ENCODE peak calls at places on chromosomes 4 and X, in seven cellular contexts. One of them, this sample, is unnamed.
A peak's percentile ranks its signal among the peaks of the same experiment; 100 is the strongest.

GRCh38 chr4:145843148-145843547 is 95.5 kb downstream of the ZNF827 start:
- DNase-seq in IMR-90: peak; percentile 83
- DNase-seq in mesenchymal stem cell: no peak
- DNase-seq in mesendoderm: no peak
- DNase-seq in neuronal stem cell: no peak
- DNase-seq in H1: no peak
- DNase-seq in trophoblast cell: no peak
- DNase-seq in this sample: no peak

GRCh38 chrX:42818151-42818921 is 40.4 kb upstream of the PPP1R2C start:
- DNase-seq in IMR-90: no peak
- DNase-seq in mesenchymal stem cell: no peak
- DNase-seq in mesendoderm: peak; percentile 6
- DNase-seq in neuronal stem cell: no peak
- DNase-seq in H1: no peak
- DNase-seq in trophoblast cell: no peak
- DNase-seq in this sample: peak; percentile 76

GRCh38 chrX:24465524-24465850 is 401 bp downstream of the PDK3 start:
- DNase-seq in IMR-90: no peak
- DNase-seq in mesenchymal stem cell: no peak
- DNase-seq in mesendoderm: no peak
- DNase-seq in neuronal stem cell: no peak
- DNase-seq in H1: no peak
- DNase-seq in trophoblast cell: no peak
- DNase-seq in this sample: no peak

GRCh38 chr4:107276052-107276451 is 239.9 kb upstream of the DKK2 start:
- DNase-seq in IMR-90: no peak
- DNase-seq in mesenchymal stem cell: no peak
- DNase-seq in mesendoderm: no peak
- DNase-seq in neuronal stem cell: no peak
- DNase-seq in H1: no peak
- DNase-seq in trophoblast cell: no peak
- DNase-seq in this sample: no peak

GRCh38 chrX:17669891-17670290 is 67.4 kb upstream of the SCML1 start:
- DNase-seq in IMR-90: no peak
- DNase-seq in mesenchymal stem cell: no peak
- DNase-seq in mesendoderm: no peak
- DNase-seq in neuronal stem cell: no peak
- DNase-seq in H1: no peak
- DNase-seq in trophoblast cell: no peak
- DNase-seq in this sample: no peak

GRCh38 chrX:13290891-13291614 is 28.8 kb downstream of the ATXN3L start:
- DNase-seq in IMR-90: no peak
- DNase-seq in mesenchymal stem cell: no peak
- DNase-seq in mesendoderm: no peak
- DNase-seq in neuronal stem cell: no peak
- DNase-seq in H1: no peak
- DNase-seq in trophoblast cell: peak; percentile 40
- DNase-seq in this sample: no peak

GRCh38 chr4:187232201-187232600 is 508.5 kb upstream of the FAT1 start:
- DNase-seq in IMR-90: no peak
- DNase-seq in mesenchymal stem cell: no peak
- DNase-seq in mesendoderm: no peak
- DNase-seq in neuronal stem cell: no peak
- DNase-seq in H1: no peak
- DNase-seq in trophoblast cell: peak; percentile 64
- DNase-seq in this sample: no peak

GRCh38 chr4:174613979-174614378 is 91.7 kb upstream of the HPGD start:
- DNase-seq in IMR-90: no peak
- DNase-seq in mesenchymal stem cell: no peak
- DNase-seq in mesendoderm: no peak
- DNase-seq in neuronal stem cell: no peak
- DNase-seq in H1: no peak
- DNase-seq in trophoblast cell: no peak
- DNase-seq in this sample: no peak

GRCh38 chrX:125436855-125437254 is 117.2 kb downstream of the TEX13C start:
- DNase-seq in IMR-90: no peak
- DNase-seq in mesenchymal stem cell: peak; percentile 8
- DNase-seq in mesendoderm: peak; percentile 40
- DNase-seq in neuronal stem cell: peak; percentile 0
- DNase-seq in H1: no peak
- DNase-seq in trophoblast cell: peak; percentile 1
- DNase-seq in this sample: no peak

GRCh38 chr4:528835-529234 is 29.8 kb downstream of the PIGG start:
- DNase-seq in IMR-90: no peak
- DNase-seq in mesenchymal stem cell: no peak
- DNase-seq in mesendoderm: no peak
- DNase-seq in neuronal stem cell: no peak
- DNase-seq in H1: no peak
- DNase-seq in trophoblast cell: no peak
- DNase-seq in this sample: no peak

GRCh38 chr4:159103406-159104131 is 690 bp downstream of the RAPGEF2 start:
- DNase-seq in IMR-90: peak; percentile 23
- DNase-seq in mesenchymal stem cell: peak; percentile 59
- DNase-seq in mesendoderm: peak; percentile 63
- DNase-seq in neuronal stem cell: peak; percentile 60
- DNase-seq in H1: peak; percentile 72
- DNase-seq in trophoblast cell: peak; percentile 61
- DNase-seq in this sample: peak; percentile 46

GRCh38 chr4:150140774-150141400 is 62.6 kb downstream of the DCLK2 start:
- DNase-seq in IMR-90: peak; percentile 77
- DNase-seq in mesenchymal stem cell: peak; percentile 61
- DNase-seq in mesendoderm: no peak
- DNase-seq in neuronal stem cell: no peak
- DNase-seq in H1: no peak
- DNase-seq in trophoblast cell: no peak
- DNase-seq in this sample: no peak

GRCh38 chr4:99300934-99301333 is 10.1 kb upstream of the ADH1A start:
- DNase-seq in IMR-90: peak; percentile 97
- DNase-seq in mesenchymal stem cell: peak; percentile 84
- DNase-seq in mesendoderm: no peak
- DNase-seq in neuronal stem cell: no peak
- DNase-seq in H1: no peak
- DNase-seq in trophoblast cell: peak; percentile 51
- DNase-seq in this sample: no peak

GRCh38 chr4:56155432-56155831 is 206.7 kb downstream of the CEP135 start:
- DNase-seq in IMR-90: no peak
- DNase-seq in mesenchymal stem cell: no peak
- DNase-seq in mesendoderm: no peak
- DNase-seq in neuronal stem cell: no peak
- DNase-seq in H1: no peak
- DNase-seq in trophoblast cell: no peak
- DNase-seq in this sample: no peak

GRCh38 chrX:47796433-47796906 is 40.2 kb upstream of the ZNF81 start:
- DNase-seq in IMR-90: peak; percentile 84
- DNase-seq in mesenchymal stem cell: peak; percentile 46
- DNase-seq in mesendoderm: no peak
- DNase-seq in neuronal stem cell: no peak
- DNase-seq in H1: no peak
- DNase-seq in trophoblast cell: no peak
- DNase-seq in this sample: no peak

GRCh38 chrX:123121241-123121640 is 62.8 kb upstream of the GRIA3 start:
- DNase-seq in IMR-90: no peak
- DNase-seq in mesenchymal stem cell: no peak
- DNase-seq in mesendoderm: no peak
- DNase-seq in neuronal stem cell: no peak
- DNase-seq in H1: no peak
- DNase-seq in trophoblast cell: no peak
- DNase-seq in this sample: no peak

GRCh38 chr4:128703948-128704347 is 105.6 kb upstream of the JADE1 start:
- DNase-seq in IMR-90: no peak
- DNase-seq in mesenchymal stem cell: no peak
- DNase-seq in mesendoderm: no peak
- DNase-seq in neuronal stem cell: no peak
- DNase-seq in H1: no peak
- DNase-seq in trophoblast cell: no peak
- DNase-seq in this sample: no peak

GRCh38 chr4:121253961-121254360 is 89.8 kb upstream of the TNIP3 start:
- DNase-seq in IMR-90: no peak
- DNase-seq in mesenchymal stem cell: no peak
- DNase-seq in mesendoderm: no peak
- DNase-seq in neuronal stem cell: no peak
- DNase-seq in H1: no peak
- DNase-seq in trophoblast cell: no peak
- DNase-seq in this sample: no peak

GRCh38 chr4:41358626-41359025 is 101.9 kb downstream of the UCHL1 start:
- DNase-seq in IMR-90: no peak
- DNase-seq in mesenchymal stem cell: peak; percentile 24
- DNase-seq in mesendoderm: no peak
- DNase-seq in neuronal stem cell: no peak
- DNase-seq in H1: no peak
- DNase-seq in trophoblast cell: no peak
- DNase-seq in this sample: no peak

GRCh38 chr4:39731908-39732307 is 34.0 kb downstream of the UBE2K start:
- DNase-seq in IMR-90: no peak
- DNase-seq in mesenchymal stem cell: no peak
- DNase-seq in mesendoderm: no peak
- DNase-seq in neuronal stem cell: no peak
- DNase-seq in H1: no peak
- DNase-seq in trophoblast cell: no peak
- DNase-seq in this sample: no peak

GRCh38 chr4:14151099-14151498 is 523.6 kb upstream of the BOD1L1 start:
- DNase-seq in IMR-90: peak; percentile 7
- DNase-seq in mesenchymal stem cell: no peak
- DNase-seq in mesendoderm: no peak
- DNase-seq in neuronal stem cell: no peak
- DNase-seq in H1: no peak
- DNase-seq in trophoblast cell: no peak
- DNase-seq in this sample: no peak

DNA sequence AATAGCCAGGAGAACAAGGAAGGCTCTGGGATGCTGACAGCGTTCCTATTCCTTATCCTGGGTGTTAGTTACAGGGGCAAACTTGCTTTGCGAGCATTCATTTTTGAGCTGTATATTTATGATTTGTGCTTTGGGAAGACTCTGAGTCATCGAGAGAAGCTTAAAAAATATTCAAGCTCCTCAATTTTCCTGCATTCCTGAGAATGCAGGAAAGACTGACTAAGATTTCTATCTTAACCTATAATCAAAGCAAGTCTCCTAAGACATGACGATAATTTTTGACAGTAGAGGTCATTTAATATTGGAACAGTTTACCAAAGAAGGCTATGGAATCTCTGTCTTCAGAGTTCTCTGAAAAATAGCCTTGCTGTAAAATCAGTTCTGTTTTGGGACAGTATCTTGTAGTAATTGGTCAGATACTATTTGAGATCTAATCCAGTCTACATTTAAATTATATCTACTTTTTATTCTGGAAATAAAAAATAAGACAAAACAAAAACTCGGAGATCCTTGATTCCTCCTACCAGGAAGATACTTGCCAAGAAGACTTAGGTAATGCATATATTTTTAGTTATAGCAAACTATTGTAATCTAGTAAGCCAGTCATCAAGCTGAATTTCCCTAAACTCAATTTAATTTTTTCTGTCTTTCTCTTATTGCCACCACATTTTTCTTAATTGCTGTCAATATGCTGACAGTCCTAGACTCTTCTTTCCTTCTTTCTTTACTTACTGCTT is 31.7 kb downstream of the BBS12 start:
- DNase-seq in IMR-90: peak; percentile 75
- DNase-seq in mesenchymal stem cell: peak; percentile 62
- DNase-seq in mesendoderm: no peak
- DNase-seq in neuronal stem cell: no peak
- DNase-seq in H1: no peak
- DNase-seq in trophoblast cell: peak; percentile 48
- DNase-seq in this sample: no peak
- H2BK5ac ChIP-seq in IMR-90: peak overlapping the region; percentile 98
- H2BK5ac ChIP-seq in mesenchymal stem cell: no peak overlapping the region
- H2BK5ac ChIP-seq in mesendoderm: no peak overlapping the region
- H2BK5ac ChIP-seq in neuronal stem cell: no peak overlapping the region
- H2BK5ac ChIP-seq in H1: no peak overlapping the region
- H2BK5ac ChIP-seq in trophoblast cell: no peak overlapping the region
- H2BK5ac ChIP-seq in this sample: no peak overlapping the region

GRCh38 chr4:73608677-73609594 is 11.3 kb downstream of the RASSF6 start:
- DNase-seq in IMR-90: peak; percentile 49
- DNase-seq in mesenchymal stem cell: peak; percentile 57
- DNase-seq in mesendoderm: no peak
- DNase-seq in neuronal stem cell: no peak
- DNase-seq in H1: no peak
- DNase-seq in trophoblast cell: no peak
- DNase-seq in this sample: no peak
- H3K4me2 ChIP-seq in IMR-90: no peak overlapping the region
- H3K4me2 ChIP-seq in mesenchymal stem cell: no peak overlapping the region
- H3K4me2 ChIP-seq in mesendoderm: no peak overlapping the region
- H3K4me2 ChIP-seq in neuronal stem cell: no peak overlapping the region
- H3K4me2 ChIP-seq in H1: no peak overlapping the region
- H3K4me2 ChIP-seq in trophoblast cell: no peak overlapping the region
- H3K4me2 ChIP-seq in this sample: no peak overlapping the region

GRCh38 chr4:3317656-3318211 is 24.9 kb downstream of the RGS12 start:
- DNase-seq in IMR-90: no peak
- DNase-seq in mesenchymal stem cell: no peak
- DNase-seq in mesendoderm: no peak
- DNase-seq in neuronal stem cell: no peak
- DNase-seq in H1: no peak
- DNase-seq in trophoblast cell: no peak
- DNase-seq in this sample: peak; percentile 30
- H2BK5ac ChIP-seq in IMR-90: no peak overlapping the region
- H2BK5ac ChIP-seq in mesenchymal stem cell: no peak overlapping the region
- H2BK5ac ChIP-seq in mesendoderm: no peak overlapping the region
- H2BK5ac ChIP-seq in neuronal stem cell: peak overlapping the region; percentile 92
- H2BK5ac ChIP-seq in H1: peak overlapping the region; percentile 71
- H2BK5ac ChIP-seq in trophoblast cell: no peak overlapping the region
- H2BK5ac ChIP-seq in this sample: no peak overlapping the region

GRCh38 chr4:140137654-140138053 is 16.3 kb downstream of the MAML3 start:
- DNase-seq in IMR-90: peak; percentile 59
- DNase-seq in mesenchymal stem cell: peak; percentile 30
- DNase-seq in mesendoderm: peak; percentile 78
- DNase-seq in neuronal stem cell: no peak
- DNase-seq in H1: no peak
- DNase-seq in trophoblast cell: peak; percentile 84
- DNase-seq in this sample: no peak

GRCh38 chr4:140138428-140138827 is 15.6 kb downstream of the MAML3 start:
- DNase-seq in IMR-90: no peak
- DNase-seq in mesenchymal stem cell: no peak
- DNase-seq in mesendoderm: peak; percentile 47
- DNase-seq in neuronal stem cell: no peak
- DNase-seq in H1: no peak
- DNase-seq in trophoblast cell: peak; percentile 19
- DNase-seq in this sample: no peak

GRCh38 chr4:140141196-140141845 is 12.7 kb downstream of the MAML3 start:
- DNase-seq in IMR-90: no peak
- DNase-seq in mesenchymal stem cell: no peak
- DNase-seq in mesendoderm: no peak
- DNase-seq in neuronal stem cell: no peak
- DNase-seq in H1: no peak
- DNase-seq in trophoblast cell: no peak
- DNase-seq in this sample: no peak

GRCh38 chr4:140144050-140144449 is 9.9 kb downstream of the MAML3 start:
- DNase-seq in IMR-90: no peak
- DNase-seq in mesenchymal stem cell: no peak
- DNase-seq in mesendoderm: no peak
- DNase-seq in neuronal stem cell: no peak
- DNase-seq in H1: no peak
- DNase-seq in trophoblast cell: no peak
- DNase-seq in this sample: no peak

DNA sequence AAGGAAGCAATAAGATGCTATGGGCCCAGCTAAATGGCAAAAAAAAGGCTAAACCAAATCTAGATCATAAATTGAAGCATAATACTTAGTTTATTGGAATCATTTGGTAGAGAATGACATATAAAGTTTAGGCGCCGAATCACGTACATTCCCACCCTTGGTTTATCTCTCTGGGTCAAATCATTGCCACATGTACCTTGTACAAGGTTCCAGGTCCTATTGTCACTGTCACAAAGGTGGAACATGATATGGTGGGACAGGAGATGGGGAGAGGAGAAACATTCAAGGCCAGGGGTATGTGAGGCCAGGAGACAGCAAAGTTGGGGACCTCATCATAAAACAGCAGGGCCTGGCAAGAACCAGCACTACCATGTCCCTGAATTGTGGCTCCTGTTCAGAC is 13.4 kb downstream of the MAML3 start:
- DNase-seq in IMR-90: no peak
- DNase-seq in mesenchymal stem cell: no peak
- DNase-seq in mesendoderm: no peak
- DNase-seq in neuronal stem cell: no peak
- DNase-seq in H1: no peak
- DNase-seq in trophoblast cell: no peak
- DNase-seq in this sample: no peak
- H3K4me2 ChIP-seq in IMR-90: no peak overlapping the region
- H3K4me2 ChIP-seq in mesenchymal stem cell: no peak overlapping the region
- H3K4me2 ChIP-seq in mesendoderm: no peak overlapping the region
- H3K4me2 ChIP-seq in neuronal stem cell: no peak overlapping the region
- H3K4me2 ChIP-seq in H1: no peak overlapping the region
- H3K4me2 ChIP-seq in trophoblast cell: no peak overlapping the region
- H3K4me2 ChIP-seq in this sample: no peak overlapping the region

This sample was measured in H9.